ENCODE peak calls at places on chromosomes 11 and 22, in four cellular contexts. Y is Panc1, R is K562, N is HepG2. O is an unnamed sample.

GRCh38 chr11:60838132-60838531 is 3.8 kb upstream of the CCDC86 start:
- DNase-seq in N (peak; percentile 28), R (peak; percentile 64), Y (no peak), O (peak; percentile 10)

GRCh38 chr11:100612766-100613165 is 74.3 kb upstream of the ARHGAP42 start:
- DNase-seq in Y (no peak), R (no peak), N (no peak), O (no peak)

GRCh38 chr11:10622957-10623787 is 54.7 kb upstream of the LYVE1 start:
- DNase-seq in N (no peak), Y (no peak), R (no peak), O (no peak)

GRCh38 chr11:64266339-64266738 is 15.0 kb downstream of the PLCB3 start:
- DNase-seq in Y (no peak), N (no peak), R (no peak), O (no peak)

GRCh38 chr22:37298748-37299495 is 16.6 kb downstream of the CYTH4 start:
- DNase-seq in N (no peak), R (no peak), Y (no peak), O (no peak)

GRCh38 chr22:42841444-42841843 is 15.6 kb downstream of the ARFGAP3 start:
- DNase-seq in N (no peak), R (no peak), Y (no peak), O (no peak)

GRCh38 chr11:111944651-111945051 is 7.5 kb downstream of the DIXDC1 start:
- DNase-seq in Y (no peak), N (no peak), R (no peak), O (no peak)

GRCh38 chr11:88523362-88524028 is 186.0 kb upstream of the CTSC start:
- DNase-seq in R (no peak), Y (no peak), N (no peak), O (no peak)

DNA sequence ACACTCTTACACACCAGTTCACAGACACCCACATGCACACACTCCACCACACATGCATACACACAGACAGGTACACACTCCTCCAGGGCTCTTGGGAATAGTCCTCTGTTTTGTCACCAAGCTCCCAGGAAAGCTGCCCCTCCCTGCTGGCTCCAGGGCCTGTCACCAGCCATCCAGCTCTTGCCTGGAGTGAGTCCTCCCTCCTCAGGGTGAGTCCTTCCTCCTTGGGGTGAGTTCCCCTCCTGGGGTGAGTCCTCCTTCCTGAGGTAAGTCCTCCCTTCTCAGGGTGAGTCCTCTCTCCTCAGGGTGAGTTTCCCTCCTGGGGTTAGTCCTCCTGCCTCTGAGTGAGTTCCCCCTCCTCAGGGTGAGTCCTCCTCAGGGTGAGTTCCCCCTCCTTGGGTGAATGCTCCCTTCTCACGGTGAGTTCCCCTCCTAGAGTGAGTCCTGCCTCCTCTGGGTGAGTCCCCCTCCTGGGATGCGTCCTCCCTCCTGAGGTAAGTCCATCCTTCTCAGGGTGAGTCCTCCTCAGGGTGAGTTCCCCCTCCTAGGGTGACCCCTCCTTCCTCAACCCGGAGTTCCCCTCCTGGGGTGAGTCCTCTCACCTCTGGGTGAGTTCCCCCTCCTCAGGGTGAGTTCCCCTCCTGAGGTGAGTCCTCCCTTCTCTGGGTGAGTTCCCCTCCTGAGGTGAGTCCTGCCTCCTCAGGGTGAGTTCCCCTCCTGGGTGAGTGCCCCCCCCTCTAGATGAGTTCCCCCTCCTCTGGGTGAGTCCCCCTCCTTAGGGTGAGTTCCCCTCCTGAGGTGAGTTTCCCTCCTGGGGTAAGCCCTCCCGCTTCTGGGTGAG is 100.7 kb upstream of the FGF3 start:
- DNase-seq in Y (no peak), N (no peak), R (no peak), O (no peak)
- TF ChIP-seq TCF7L2 in Y (no peak), N (no peak), R (no peak), O (no peak)

DNA sequence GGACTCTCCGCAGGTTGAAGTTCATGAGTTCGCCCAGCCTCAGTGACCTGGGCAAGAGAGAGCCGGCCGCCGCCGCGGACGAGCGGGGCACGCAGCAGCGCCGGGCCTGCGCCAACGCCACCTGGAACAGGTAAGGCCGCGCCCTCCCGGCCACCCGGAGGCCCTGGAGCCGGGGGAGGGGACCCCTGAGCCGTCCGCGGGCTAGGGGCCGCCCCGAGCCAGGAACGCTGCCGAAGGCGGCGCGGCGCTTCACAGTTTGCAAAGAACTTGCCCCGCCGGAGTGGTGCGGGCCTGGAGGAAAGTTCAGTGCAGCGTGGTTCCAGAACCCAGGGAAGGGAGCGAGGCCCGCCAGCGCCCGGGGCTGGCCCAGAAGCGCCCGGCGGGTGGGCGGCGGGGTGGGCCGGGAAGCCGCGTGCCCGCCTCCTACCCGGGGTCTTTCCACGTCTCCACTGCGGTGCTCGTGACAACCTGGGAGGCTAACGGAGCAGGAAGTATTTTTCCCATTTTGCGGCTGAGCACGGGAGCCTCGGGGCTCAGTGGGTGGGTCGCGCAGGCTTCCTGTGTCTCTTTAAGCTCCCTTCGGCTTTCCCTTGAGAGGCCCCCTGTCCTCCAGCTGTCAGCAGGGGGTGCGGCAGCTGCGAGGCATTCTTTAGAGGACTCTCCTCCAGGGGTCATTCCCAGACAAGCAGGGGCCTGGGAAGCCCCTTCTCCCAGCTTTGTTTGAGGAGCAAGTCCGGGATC is 645 bp downstream of the PRR5 start:
- DNase-seq in R (no peak), Y (no peak), N (no peak), O (no peak)
- TF ChIP-seq TCF7L2 in R (no peak), Y (no peak), N (no peak), O (no peak)

GRCh38 chr22:22770280-22770871 is 117.2 kb upstream of the IGLL5 start:
- DNase-seq in R (peak; percentile 100), N (peak; percentile 30), Y (no peak), O (no peak)
- TF ChIP-seq TCF7L2 in R (no peak), N (no peak), Y (no peak), O (no peak)

GRCh38 chr11:17382046-17382728 is 6.3 kb downstream of the KCNJ11 start:
- DNase-seq in Y (no peak), R (no peak), N (no peak), O (no peak)
- TF ChIP-seq TCF7L2 in Y (no peak), R (no peak), N (no peak), O (no peak)

DNA sequence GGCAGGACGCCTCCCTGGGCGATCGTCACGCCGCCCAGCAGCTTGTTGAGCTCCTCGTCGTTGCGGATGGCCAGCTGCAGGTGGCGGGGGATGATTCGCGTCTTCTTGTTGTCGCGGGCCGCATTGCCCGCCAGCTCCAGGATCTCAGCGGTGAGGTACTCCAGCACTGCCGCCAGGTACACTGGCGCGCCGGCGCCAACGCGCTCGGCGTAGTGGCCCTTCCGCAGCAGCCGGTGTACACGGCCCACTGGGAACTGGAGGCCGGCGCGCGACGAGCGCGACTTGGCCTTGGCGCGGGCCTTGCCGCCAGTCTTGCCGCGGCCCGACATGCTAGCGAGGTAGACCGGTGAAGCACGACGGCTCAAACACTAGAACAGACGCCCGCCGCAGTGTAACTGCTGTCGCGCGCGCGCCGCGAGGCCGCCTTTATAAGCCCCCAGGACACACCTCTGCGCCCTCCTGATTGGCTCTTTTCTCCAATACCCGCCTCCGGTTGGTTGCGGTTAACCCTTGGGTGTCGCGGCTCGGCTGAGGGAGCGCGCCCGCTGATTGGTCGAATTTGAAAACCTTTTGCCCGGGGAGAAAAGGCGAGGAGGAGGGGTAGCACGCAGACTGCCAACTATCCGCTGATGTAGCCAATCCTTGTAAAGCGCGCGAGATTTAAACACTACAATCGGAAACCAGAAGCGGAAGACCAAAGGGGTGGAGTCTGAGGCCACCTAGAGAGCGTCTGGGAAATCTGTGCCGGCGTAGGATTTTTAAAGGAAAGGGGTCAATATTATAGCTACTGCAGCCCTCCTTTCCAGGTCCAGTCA is 6.4 kb downstream of the DPAGT1 start:
- DNase-seq in R (peak; percentile 96), Y (peak; percentile 99), N (peak; percentile 99), O (peak; percentile 99)
- TF ChIP-seq TCF7L2 in R (no peak), Y (peak; percentile 77), N (no peak), O (peak; percentile 71)